ENCODE peak calls at places on chromosomes 11 and 22, in ten cellular contexts. One of them, this sample, is unnamed.

GRCh38 chr22:21568207-21569075 is 927 bp downstream of the UBE2L3 start:
- DNase-seq in CD8-positive, alpha-beta memory T cell: peak; percentile 17
- DNase-seq in psoas muscle: no peak
- DNase-seq in iPS DF 6.9: no peak
- DNase-seq in GM12878: no peak
- DNase-seq in IMR-90: peak; percentile 24
- DNase-seq in thyroid gland: peak; percentile 22
- DNase-seq in spleen: peak; percentile 81
- DNase-seq in left lung: peak; percentile 77
- DNase-seq in AG04450: no peak
- DNase-seq in this sample: no peak

GRCh38 chr11:99934008-99934407 is 753.1 kb upstream of the ARHGAP42 start:
- DNase-seq in thyroid gland: no peak
- DNase-seq in left lung: no peak
- DNase-seq in iPS DF 6.9: no peak
- DNase-seq in spleen: no peak
- DNase-seq in AG04450: no peak
- DNase-seq in IMR-90: no peak
- DNase-seq in psoas muscle: no peak
- DNase-seq in CD8-positive, alpha-beta memory T cell: no peak
- DNase-seq in GM12878: no peak
- DNase-seq in this sample: no peak

GRCh38 chr11:126329644-126330200 is 25.8 kb upstream of the ST3GAL4 start:
- DNase-seq in thyroid gland: no peak
- DNase-seq in IMR-90: peak; percentile 17
- DNase-seq in spleen: no peak
- DNase-seq in AG04450: no peak
- DNase-seq in GM12878: no peak
- DNase-seq in iPS DF 6.9: no peak
- DNase-seq in psoas muscle: no peak
- DNase-seq in left lung: no peak
- DNase-seq in CD8-positive, alpha-beta memory T cell: peak; percentile 41
- DNase-seq in this sample: no peak

GRCh38 chr22:18028817-18029527 is 4.6 kb upstream of the MICAL3 start:
- DNase-seq in psoas muscle: peak; percentile 40
- DNase-seq in left lung: no peak
- DNase-seq in GM12878: no peak
- DNase-seq in AG04450: no peak
- DNase-seq in thyroid gland: no peak
- DNase-seq in CD8-positive, alpha-beta memory T cell: no peak
- DNase-seq in iPS DF 6.9: no peak
- DNase-seq in spleen: peak; percentile 18
- DNase-seq in IMR-90: no peak
- DNase-seq in this sample: no peak

GRCh38 chr11:76030973-76031590 is 175.2 kb downstream of the WNT11 start:
- DNase-seq in IMR-90: no peak
- DNase-seq in left lung: no peak
- DNase-seq in GM12878: no peak
- DNase-seq in psoas muscle: no peak
- DNase-seq in spleen: no peak
- DNase-seq in CD8-positive, alpha-beta memory T cell: no peak
- DNase-seq in iPS DF 6.9: no peak
- DNase-seq in AG04450: no peak
- DNase-seq in thyroid gland: no peak
- DNase-seq in this sample: no peak

GRCh38 chr11:74453373-74453975 is 13.9 kb downstream of the KCNE3 start:
- DNase-seq in left lung: peak; percentile 86
- DNase-seq in iPS DF 6.9: peak; percentile 73
- DNase-seq in GM12878: peak; percentile 9
- DNase-seq in AG04450: peak; percentile 18
- DNase-seq in IMR-90: peak; percentile 63
- DNase-seq in thyroid gland: peak; percentile 70
- DNase-seq in spleen: peak; percentile 88
- DNase-seq in psoas muscle: peak; percentile 59
- DNase-seq in CD8-positive, alpha-beta memory T cell: peak; percentile 25
- DNase-seq in this sample: peak; percentile 78

GRCh38 chr11:27514076-27514475 is 7.5 kb upstream of the LIN7C start:
- DNase-seq in thyroid gland: no peak
- DNase-seq in iPS DF 6.9: no peak
- DNase-seq in GM12878: no peak
- DNase-seq in spleen: no peak
- DNase-seq in left lung: no peak
- DNase-seq in AG04450: no peak
- DNase-seq in CD8-positive, alpha-beta memory T cell: no peak
- DNase-seq in psoas muscle: no peak
- DNase-seq in IMR-90: no peak
- DNase-seq in this sample: no peak

GRCh38 chr11:122343247-122343646 is 227.2 kb upstream of the BLID start:
- DNase-seq in iPS DF 6.9: no peak
- DNase-seq in thyroid gland: no peak
- DNase-seq in CD8-positive, alpha-beta memory T cell: no peak
- DNase-seq in left lung: no peak
- DNase-seq in spleen: no peak
- DNase-seq in IMR-90: no peak
- DNase-seq in AG04450: no peak
- DNase-seq in GM12878: no peak
- DNase-seq in psoas muscle: no peak
- DNase-seq in this sample: no peak

GRCh38 chr11:123374622-123374968 is 55.5 kb upstream of the GRAMD1B start:
- DNase-seq in left lung: no peak
- DNase-seq in GM12878: no peak
- DNase-seq in CD8-positive, alpha-beta memory T cell: no peak
- DNase-seq in thyroid gland: no peak
- DNase-seq in AG04450: no peak
- DNase-seq in psoas muscle: no peak
- DNase-seq in iPS DF 6.9: no peak
- DNase-seq in IMR-90: no peak
- DNase-seq in spleen: no peak
- DNase-seq in this sample: no peak

GRCh38 chr11:128468106-128468505 is 119.3 kb downstream of the ETS1 start:
- DNase-seq in psoas muscle: no peak
- DNase-seq in GM12878: no peak
- DNase-seq in spleen: no peak
- DNase-seq in left lung: no peak
- DNase-seq in iPS DF 6.9: no peak
- DNase-seq in thyroid gland: no peak
- DNase-seq in AG04450: no peak
- DNase-seq in IMR-90: no peak
- DNase-seq in CD8-positive, alpha-beta memory T cell: no peak
- DNase-seq in this sample: no peak

GRCh38 chr11:128471138-128471661 is 116.2 kb downstream of the ETS1 start:
- DNase-seq in CD8-positive, alpha-beta memory T cell: no peak
- DNase-seq in thyroid gland: peak; percentile 77
- DNase-seq in spleen: peak; percentile 89
- DNase-seq in iPS DF 6.9: no peak
- DNase-seq in GM12878: peak; percentile 79
- DNase-seq in AG04450: no peak
- DNase-seq in psoas muscle: no peak
- DNase-seq in IMR-90: no peak
- DNase-seq in left lung: no peak
- DNase-seq in this sample: no peak

GRCh38 chr11:128472128-128473110 is 114.9 kb downstream of the ETS1 start:
- DNase-seq in left lung: no peak
- DNase-seq in CD8-positive, alpha-beta memory T cell: no peak
- DNase-seq in psoas muscle: no peak
- DNase-seq in AG04450: no peak
- DNase-seq in thyroid gland: no peak
- DNase-seq in GM12878: peak; percentile 93
- DNase-seq in spleen: no peak
- DNase-seq in IMR-90: peak; percentile 79
- DNase-seq in iPS DF 6.9: no peak
- DNase-seq in this sample: no peak

GRCh38 chr11:128469220-128469619 is 118.1 kb downstream of the ETS1 start:
- DNase-seq in spleen: peak; percentile 87
- DNase-seq in left lung: no peak
- DNase-seq in IMR-90: no peak
- DNase-seq in iPS DF 6.9: no peak
- DNase-seq in GM12878: peak; percentile 77
- DNase-seq in AG04450: no peak
- DNase-seq in thyroid gland: no peak
- DNase-seq in psoas muscle: no peak
- DNase-seq in CD8-positive, alpha-beta memory T cell: no peak
- DNase-seq in this sample: no peak

DNA sequence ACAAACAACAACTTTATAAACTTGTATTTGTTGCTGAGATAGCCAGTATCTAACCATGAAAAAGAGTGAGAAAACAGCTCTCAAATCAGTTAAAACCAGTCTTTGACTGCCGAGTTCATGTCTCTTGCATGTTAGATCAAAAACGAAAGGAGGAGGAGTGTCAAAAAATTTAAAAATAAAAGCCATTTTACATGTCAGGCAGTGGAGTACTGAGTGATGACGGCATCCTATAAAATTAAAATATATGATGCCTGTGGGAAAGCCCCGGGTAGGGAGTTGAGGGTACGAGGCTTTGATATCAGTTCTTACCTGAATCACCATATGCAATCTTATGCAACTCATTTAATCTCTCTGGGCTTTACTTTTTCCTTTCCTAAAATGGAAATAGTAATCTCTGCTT is 117.3 kb downstream of the ETS1 start:
- DNase-seq in left lung: no peak
- DNase-seq in CD8-positive, alpha-beta memory T cell: no peak
- DNase-seq in spleen: no peak
- DNase-seq in thyroid gland: no peak
- DNase-seq in psoas muscle: no peak
- DNase-seq in AG04450: no peak
- DNase-seq in GM12878: no peak
- DNase-seq in IMR-90: no peak
- DNase-seq in iPS DF 6.9: no peak
- DNase-seq in this sample: no peak
- H3K27ac ChIP-seq in left lung: peak overlapping the region; percentile 20
- H3K27ac ChIP-seq in CD8-positive, alpha-beta memory T cell: peak overlapping the region; percentile 56
- H3K27ac ChIP-seq in spleen: peak overlapping the region; percentile 65
- H3K27ac ChIP-seq in thyroid gland: no peak overlapping the region
- H3K27ac ChIP-seq in psoas muscle: no peak overlapping the region
- H3K27ac ChIP-seq in AG04450: no peak overlapping the region
- H3K27ac ChIP-seq in GM12878: peak overlapping the region; percentile 91
- H3K27ac ChIP-seq in IMR-90: no peak overlapping the region
- H3K27ac ChIP-seq in iPS DF 6.9: no peak overlapping the region
- H3K27ac ChIP-seq in this sample: peak overlapping the region; percentile 71

DNA sequence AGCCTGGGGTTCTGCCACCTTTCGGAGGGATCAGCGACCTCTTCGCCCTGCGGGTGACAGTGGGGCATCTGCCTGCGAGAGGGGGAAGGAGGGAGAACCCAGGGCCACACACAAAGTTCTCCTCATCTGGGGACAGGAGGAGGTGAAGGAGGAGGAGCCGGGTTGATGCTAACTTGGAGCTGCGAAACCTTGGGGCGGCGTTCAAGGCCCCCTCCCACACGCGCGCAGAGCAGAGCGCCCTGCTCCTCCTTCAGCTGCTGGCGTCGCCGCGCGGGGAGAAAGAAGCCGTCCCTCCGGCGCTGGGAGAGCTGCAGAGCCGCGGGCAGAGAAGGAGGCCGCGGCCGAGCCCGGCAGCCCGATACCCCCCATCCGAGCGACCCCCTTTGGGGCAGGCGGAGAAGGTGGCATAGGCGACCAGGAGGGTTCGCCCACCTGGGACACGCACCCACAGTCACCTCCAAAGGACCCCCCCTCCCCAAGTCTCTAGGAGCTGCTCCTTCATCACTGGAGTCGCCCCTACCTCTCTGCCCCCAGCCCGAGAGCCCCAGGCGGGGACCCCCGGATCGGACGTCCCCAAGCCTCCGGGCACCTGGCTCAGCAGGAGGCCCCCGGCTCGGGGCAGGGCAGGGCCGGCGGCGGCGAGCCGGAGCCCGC is at the start of gene RASD2:
- DNase-seq in psoas muscle: peak; percentile 39
- DNase-seq in AG04450: no peak
- DNase-seq in iPS DF 6.9: no peak
- DNase-seq in thyroid gland: peak; percentile 52
- DNase-seq in GM12878: no peak
- DNase-seq in left lung: peak; percentile 80
- DNase-seq in CD8-positive, alpha-beta memory T cell: no peak
- DNase-seq in spleen: no peak
- DNase-seq in IMR-90: peak; percentile 19
- DNase-seq in this sample: peak; percentile 90
- H3K27ac ChIP-seq in psoas muscle: peak within 1 kb of the TSS; percentile 88
- H3K27ac ChIP-seq in AG04450: no peak within 1 kb of the TSS
- H3K27ac ChIP-seq in iPS DF 6.9: no peak within 1 kb of the TSS
- H3K27ac ChIP-seq in thyroid gland: peak within 1 kb of the TSS; percentile 58
- H3K27ac ChIP-seq in GM12878: no peak within 1 kb of the TSS
- H3K27ac ChIP-seq in left lung: no peak within 1 kb of the TSS
- H3K27ac ChIP-seq in CD8-positive, alpha-beta memory T cell: no peak within 1 kb of the TSS
- H3K27ac ChIP-seq in spleen: no peak within 1 kb of the TSS
- H3K27ac ChIP-seq in IMR-90: peak within 1 kb of the TSS; percentile 41
- H3K27ac ChIP-seq in this sample: peak within 1 kb of the TSS; percentile 85

GRCh38 chr11:46345881-46346484 is 1.3 kb upstream of the DGKZ start:
- DNase-seq in spleen: peak; percentile 86
- DNase-seq in thyroid gland: no peak
- DNase-seq in iPS DF 6.9: no peak
- DNase-seq in left lung: no peak
- DNase-seq in CD8-positive, alpha-beta memory T cell: peak; percentile 17
- DNase-seq in psoas muscle: no peak
- DNase-seq in IMR-90: no peak
- DNase-seq in GM12878: no peak
- DNase-seq in AG04450: no peak
- DNase-seq in this sample: no peak
- H3K27ac ChIP-seq in spleen: peak overlapping the region; percentile 57
- H3K27ac ChIP-seq in thyroid gland: peak overlapping the region; percentile 49
- H3K27ac ChIP-seq in iPS DF 6.9: no peak overlapping the region
- H3K27ac ChIP-seq in left lung: peak overlapping the region; percentile 90
- H3K27ac ChIP-seq in CD8-positive, alpha-beta memory T cell: peak overlapping the region; percentile 20
- H3K27ac ChIP-seq in psoas muscle: peak overlapping the region; percentile 46
- H3K27ac ChIP-seq in IMR-90: no peak overlapping the region
- H3K27ac ChIP-seq in GM12878: peak overlapping the region; percentile 48
- H3K27ac ChIP-seq in AG04450: no peak overlapping the region
- H3K27ac ChIP-seq in this sample: peak overlapping the region; percentile 44

GRCh38 chr11:94832604-94833238 is 64.6 kb downstream of the AMOTL1 start:
- DNase-seq in left lung: no peak
- DNase-seq in psoas muscle: no peak
- DNase-seq in spleen: no peak
- DNase-seq in GM12878: no peak
- DNase-seq in IMR-90: no peak
- DNase-seq in AG04450: no peak
- DNase-seq in thyroid gland: no peak
- DNase-seq in iPS DF 6.9: no peak
- DNase-seq in CD8-positive, alpha-beta memory T cell: no peak
- DNase-seq in this sample: no peak

GRCh38 chr11:94835571-94835970 is 67.4 kb downstream of the AMOTL1 start:
- DNase-seq in IMR-90: peak; percentile 70
- DNase-seq in left lung: no peak
- DNase-seq in CD8-positive, alpha-beta memory T cell: no peak
- DNase-seq in thyroid gland: no peak
- DNase-seq in AG04450: no peak
- DNase-seq in spleen: no peak
- DNase-seq in GM12878: no peak
- DNase-seq in iPS DF 6.9: no peak
- DNase-seq in psoas muscle: no peak
- DNase-seq in this sample: no peak

GRCh38 chr11:94838027-94838610 is 70.0 kb downstream of the AMOTL1 start:
- DNase-seq in IMR-90: no peak
- DNase-seq in psoas muscle: no peak
- DNase-seq in GM12878: no peak
- DNase-seq in left lung: no peak
- DNase-seq in thyroid gland: no peak
- DNase-seq in CD8-positive, alpha-beta memory T cell: no peak
- DNase-seq in iPS DF 6.9: no peak
- DNase-seq in spleen: no peak
- DNase-seq in AG04450: no peak
- DNase-seq in this sample: no peak

GRCh38 chr11:94837317-94837716 is 69.2 kb downstream of the AMOTL1 start:
- DNase-seq in GM12878: no peak
- DNase-seq in spleen: no peak
- DNase-seq in AG04450: no peak
- DNase-seq in IMR-90: no peak
- DNase-seq in CD8-positive, alpha-beta memory T cell: no peak
- DNase-seq in thyroid gland: peak; percentile 63
- DNase-seq in psoas muscle: no peak
- DNase-seq in iPS DF 6.9: no peak
- DNase-seq in left lung: no peak
- DNase-seq in this sample: peak; percentile 78

GRCh38 chr11:94834931-94835330 is 66.8 kb downstream of the AMOTL1 start:
- DNase-seq in spleen: no peak
- DNase-seq in thyroid gland: no peak
- DNase-seq in AG04450: no peak
- DNase-seq in iPS DF 6.9: no peak
- DNase-seq in IMR-90: peak; percentile 47
- DNase-seq in psoas muscle: no peak
- DNase-seq in CD8-positive, alpha-beta memory T cell: no peak
- DNase-seq in left lung: no peak
- DNase-seq in GM12878: no peak
- DNase-seq in this sample: no peak
- H3K27ac ChIP-seq in spleen: no peak overlapping the region
- H3K27ac ChIP-seq in thyroid gland: peak overlapping the region; percentile 7
- H3K27ac ChIP-seq in AG04450: peak overlapping the region; percentile 0
- H3K27ac ChIP-seq in iPS DF 6.9: no peak overlapping the region
- H3K27ac ChIP-seq in IMR-90: peak overlapping the region; percentile 94
- H3K27ac ChIP-seq in psoas muscle: peak overlapping the region; percentile 19
- H3K27ac ChIP-seq in CD8-positive, alpha-beta memory T cell: no peak overlapping the region
- H3K27ac ChIP-seq in left lung: no peak overlapping the region
- H3K27ac ChIP-seq in GM12878: no peak overlapping the region
- H3K27ac ChIP-seq in this sample: peak overlapping the region; percentile 78